ENCODE peak calls at places on chromosomes 2 and 18, in five cellular contexts. P, R, W, M and F are unnamed samples.

GRCh38 chr2:99662761-99663341 is 173.0 kb upstream of the REV1 start:
- DNase-seq in R (peak), M (no peak), P (no peak), W (no peak), F (no peak)

GRCh38 chr18:6444484-6445228 is 29.9 kb upstream of the L3MBTL4 start:
- DNase-seq in M (no peak), W (no peak), R (no peak), P (no peak), F (no peak)

GRCh38 chr2:189179607-189179979 is at the start of gene COL5A2:
- DNase-seq in M (no peak), R (peak), W (no peak), P (peak), F (no peak)

GRCh38 chr18:48802543-48803428 is 148.0 kb downstream of the SMAD7 start:
- DNase-seq in P (no peak), M (no peak), W (peak), R (no peak), F (no peak)

GRCh38 chr2:7694066-7695000 is 777.1 kb downstream of the RNF144A start:
- DNase-seq in M (no peak), R (no peak), P (no peak), W (no peak), F (no peak)

GRCh38 chr18:59293317-59293716 is 20.1 kb upstream of the RAX start:
- DNase-seq in M (no peak), R (no peak), P (no peak), W (no peak), F (no peak)

GRCh38 chr2:35822716-35823115 is 532.9 kb upstream of the CRIM1 start:
- DNase-seq in R (no peak), P (no peak), W (no peak), M (no peak), F (no peak)

GRCh38 chr2:66696856-66697255 is 261.9 kb downstream of the MEIS1 start:
- DNase-seq in W (no peak), R (peak), P (no peak), M (no peak), F (no peak)

GRCh38 chr2:239220976-239221375 is 179.8 kb downstream of the HDAC4 start:
- DNase-seq in M (no peak), P (no peak), W (peak), R (no peak), F (no peak)

GRCh38 chr2:149556452-149556851 is 31.1 kb downstream of the MMADHC start:
- DNase-seq in W (no peak), M (no peak), P (no peak), R (no peak), F (no peak)

GRCh38 chr2:120454993-120455789 is 109.3 kb downstream of the INHBB start:
- DNase-seq in W (no peak), P (peak), M (no peak), R (peak), F (no peak)

GRCh38 chr2:205902899-205903236 is 183.1 kb downstream of the INO80D start:
- DNase-seq in P (no peak), M (no peak), W (no peak), R (no peak), F (no peak)
- H3K4me3 ChIP-seq in P (no peak), M (no peak), W (no peak), R (no peak), F (no peak)

GRCh38 chr2:230865766-230866703 is 1.3 kb downstream of the ITM2C start:
- DNase-seq in W (peak), P (no peak), R (no peak), M (no peak), F (no peak)
- H3K4me3 ChIP-seq in W (peak), P (no peak), R (peak), M (no peak), F (peak)

GRCh38 chr18:3596324-3597158 is 146.6 kb downstream of the TGIF1 start:
- DNase-seq in M (peak), W (peak), P (peak), R (peak), F (no peak)

GRCh38 chr18:3599861-3600260 is 149.9 kb downstream of the TGIF1 start:
- DNase-seq in M (no peak), P (no peak), W (no peak), R (no peak), F (no peak)

GRCh38 chr18:3599235-3599634 is 149.3 kb downstream of the TGIF1 start:
- DNase-seq in R (no peak), M (no peak), W (no peak), P (no peak), F (no peak)

GRCh38 chr18:3595282-3596273 is 145.6 kb downstream of the TGIF1 start:
- DNase-seq in W (peak), R (peak), M (peak), P (peak), F (no peak)

DNA sequence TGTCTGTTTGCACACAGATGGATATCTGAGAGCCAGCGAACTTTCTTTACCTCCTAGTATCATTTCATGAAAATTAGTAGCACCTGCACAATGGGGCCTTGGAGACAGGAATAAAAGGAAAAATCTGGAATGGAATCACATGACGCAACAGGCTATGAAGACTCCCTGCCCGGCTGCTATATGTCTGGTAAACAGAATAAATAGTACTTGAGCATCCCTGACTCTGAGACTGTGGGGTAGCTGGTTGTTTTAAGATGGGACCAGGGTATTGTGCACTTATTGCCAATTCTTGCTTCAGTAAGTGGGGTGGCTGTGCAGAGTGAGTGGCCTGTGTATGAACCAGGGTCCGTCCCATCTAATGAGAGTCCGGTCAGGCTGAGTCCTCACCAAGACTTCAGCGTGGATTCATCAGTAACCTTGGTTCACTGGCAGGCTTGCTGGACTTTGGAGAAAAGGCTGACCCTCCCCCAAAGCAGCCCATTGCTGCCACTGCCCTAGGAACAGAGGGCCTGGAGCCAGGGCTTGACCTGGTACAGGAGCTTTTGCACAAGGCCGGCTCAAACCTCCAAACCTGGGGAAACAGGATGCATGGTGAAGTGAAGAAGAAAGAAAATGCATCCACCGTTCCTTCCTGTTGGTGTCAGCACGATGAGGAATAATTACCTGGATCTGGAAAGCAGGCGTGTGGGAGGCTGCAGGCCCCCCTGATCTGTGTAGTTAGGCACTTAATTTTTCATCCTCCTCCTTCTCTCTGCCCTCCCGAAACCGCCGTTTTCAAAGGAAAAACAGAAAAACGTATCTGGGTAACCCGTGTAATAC is 147.4 kb downstream of the TGIF1 start:
- DNase-seq in P (no peak), M (no peak), W (no peak), R (peak), F (no peak)
- H3K4me3 ChIP-seq in P (no peak), M (peak), W (no peak), R (no peak), F (no peak)

DNA sequence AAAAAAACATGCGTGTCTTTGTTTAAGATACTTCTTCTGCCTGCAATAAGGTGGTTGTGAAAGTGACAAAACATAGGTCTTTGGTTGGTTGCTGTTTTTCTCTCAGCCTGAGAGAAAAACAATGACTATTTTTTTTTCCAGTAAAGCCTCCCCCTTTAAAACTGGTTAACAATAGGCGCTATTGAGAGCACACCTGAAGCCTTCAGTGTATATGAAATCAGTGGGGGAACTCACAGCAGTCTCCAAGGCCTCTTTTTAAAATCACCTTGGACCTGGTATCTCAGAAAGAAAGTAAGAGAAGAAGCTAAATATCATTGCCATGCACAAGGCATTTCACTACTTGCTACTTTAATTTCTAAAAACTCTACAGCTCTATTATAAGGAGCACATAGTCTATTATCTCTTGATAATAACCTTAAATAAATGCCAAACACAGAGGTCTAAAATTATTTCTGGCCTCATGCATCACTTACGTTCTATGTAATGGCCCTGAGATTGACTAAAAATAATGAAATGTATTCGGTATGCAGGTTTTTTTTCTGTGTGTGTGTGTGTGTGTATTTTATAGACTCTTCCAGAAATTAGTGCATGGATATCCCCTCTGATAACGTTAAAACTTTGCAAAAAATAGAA is 544.4 kb downstream of the TDRD15 start:
- DNase-seq in M (no peak), P (no peak), W (no peak), R (no peak), F (no peak)
- H3K4me3 ChIP-seq in M (no peak), P (no peak), W (no peak), R (no peak), F (no peak)

DNA sequence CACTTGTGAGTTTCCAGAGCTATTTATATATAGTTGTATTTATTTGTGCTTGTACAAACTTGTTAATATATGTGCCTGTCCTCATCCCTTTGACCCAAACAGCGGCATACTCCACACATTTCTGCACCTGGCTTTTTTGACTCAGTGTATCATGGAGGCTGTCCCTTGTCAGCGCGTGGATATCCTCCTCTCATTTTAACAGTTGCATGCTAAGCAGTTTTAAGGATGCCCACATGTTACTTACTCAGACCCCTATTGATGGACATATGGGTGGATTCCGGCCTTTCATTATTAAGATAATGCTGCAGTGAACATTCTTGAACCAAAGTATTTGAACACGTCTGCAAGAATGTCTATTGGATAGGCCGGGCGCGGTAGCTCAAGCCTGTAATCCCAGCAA is 655 bp upstream of the MREG start:
- DNase-seq in R (no peak), W (no peak), P (peak), M (no peak), F (no peak)
- H3K4me3 ChIP-seq in R (no peak), W (no peak), P (no peak), M (peak), F (peak)

GRCh38 chr2:231039294-231039664 is 2.0 kb downstream of the C2orf72 start:
- DNase-seq in M (no peak), P (no peak), W (no peak), R (no peak), F (no peak)
- H3K4me3 ChIP-seq in M (no peak), P (no peak), W (no peak), R (no peak), F (no peak)

GRCh38 chr2:20649586-20650375 is 1.1 kb downstream of the HS1BP3 start:
- DNase-seq in W (no peak), M (no peak), R (no peak), P (no peak), F (no peak)
- H3K4me3 ChIP-seq in W (peak), M (peak), R (peak), P (peak), F (peak)

DNA sequence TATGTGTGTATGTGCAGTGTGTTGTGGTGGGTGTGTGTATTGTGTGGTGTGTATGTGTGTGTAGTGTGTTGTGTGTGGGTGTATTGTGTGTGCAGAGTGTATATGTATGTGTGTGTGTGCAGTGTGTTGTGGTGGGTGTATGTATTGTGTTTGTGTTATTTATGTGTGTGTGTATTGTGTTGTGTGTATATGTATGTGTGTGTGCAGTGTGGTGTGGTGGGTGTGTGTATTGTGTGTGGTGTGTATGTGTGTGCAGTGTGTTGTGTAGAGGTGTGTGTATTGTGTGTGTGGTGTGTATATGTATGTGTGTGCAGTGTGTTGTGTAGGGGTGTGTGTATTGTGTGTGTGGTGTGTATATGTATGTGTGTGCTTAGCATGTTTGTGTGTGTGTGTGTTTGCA is 24.3 kb downstream of the ACKR3 start:
- DNase-seq in R (no peak), M (no peak), P (no peak), W (no peak), F (no peak)
- H3K4me3 ChIP-seq in R (no peak), M (no peak), P (no peak), W (no peak), F (no peak)

GRCh38 chr2:174763793-174764179 is 486 bp downstream of the CHRNA1 start:
- DNase-seq in M (no peak), W (no peak), P (no peak), R (no peak), F (no peak)
- H3K4me3 ChIP-seq in M (no peak), W (no peak), P (no peak), R (no peak), F (no peak)